ENCODE peak calls at places on chromosomes 16 and 17, in four cellular contexts. Q is K562, U is SK-N-SH, J is HepG2. V is an unnamed sample.

GRCh38 chr17:42819939-42820535 is 4.0 kb downstream of the BECN1 start:
- DNase-seq in Q (peak), U (peak), J (peak), V (no peak)

GRCh38 chr17:38903404-38903803 is 22.0 kb upstream of the LASP1NB start:
- DNase-seq in Q (no peak), U (no peak), J (no peak), V (no peak)

GRCh38 chr17:69819316-69820087 is 255.5 kb upstream of the KCNJ16 start:
- DNase-seq in Q (no peak), U (no peak), J (no peak), V (no peak)

GRCh38 chr17:61583242-61583641 is 7.8 kb downstream of the NACA2 start:
- DNase-seq in Q (peak), U (peak), J (peak), V (no peak)

GRCh38 chr16:72848759-72849664 is 198.9 kb downstream of the ZFHX3 start:
- DNase-seq in Q (peak), U (peak), J (no peak), V (no peak)

GRCh38 chr16:86884256-86884655 is 305.9 kb downstream of the FOXL1 start:
- DNase-seq in Q (no peak), U (no peak), J (no peak), V (no peak)

GRCh38 chr17:41049110-41049509 is 2.0 kb upstream of the KRTAP2-1 start:
- DNase-seq in Q (no peak), U (no peak), J (peak), V (no peak)

GRCh38 chr17:77127735-77128361 is 12.9 kb upstream of the SEC14L1 start:
- DNase-seq in Q (peak), U (no peak), J (no peak), V (no peak)

GRCh38 chr16:4846503-4846900 is 586 bp downstream of the GLYR1 start:
- DNase-seq in Q (no peak), U (peak), J (peak), V (no peak)

GRCh38 chr17:75250009-75250471 is 11.4 kb downstream of the GGA3 start:
- DNase-seq in Q (no peak), U (no peak), J (no peak), V (peak)

GRCh38 chr16:29315916-29316517 is 90.5 kb downstream of the NPIPB11 start:
- DNase-seq in Q (no peak), U (peak), J (no peak), V (no peak)

GRCh38 chr16:65509172-65509571 is 387.3 kb upstream of the CDH11 start:
- DNase-seq in Q (no peak), U (no peak), J (no peak), V (no peak)

GRCh38 chr16:61596648-61597047 is 439.6 kb downstream of the CDH8 start:
- DNase-seq in Q (no peak), U (no peak), J (no peak), V (no peak)

GRCh38 chr17:64291268-64291851 is 28.3 kb upstream of the TEX2 start:
- DNase-seq in Q (peak), U (no peak), J (peak), V (no peak)

GRCh38 chr17:35243459-35244204 is 760 bp downstream of the SLFN5 start:
- DNase-seq in Q (no peak), U (peak), J (no peak), V (no peak)

GRCh38 chr17:50240876-50241275 is 33.4 kb upstream of the TMEM92 start:
- DNase-seq in Q (no peak), U (no peak), J (no peak), V (no peak)

GRCh38 chr17:57889892-57890856 is 40.3 kb upstream of the MRPS23 start:
- DNase-seq in Q (no peak), U (peak), J (no peak), V (no peak)
- TF ChIP-seq NFIC in Q (no peak), U (peak), J (no peak), V (no peak)

DNA sequence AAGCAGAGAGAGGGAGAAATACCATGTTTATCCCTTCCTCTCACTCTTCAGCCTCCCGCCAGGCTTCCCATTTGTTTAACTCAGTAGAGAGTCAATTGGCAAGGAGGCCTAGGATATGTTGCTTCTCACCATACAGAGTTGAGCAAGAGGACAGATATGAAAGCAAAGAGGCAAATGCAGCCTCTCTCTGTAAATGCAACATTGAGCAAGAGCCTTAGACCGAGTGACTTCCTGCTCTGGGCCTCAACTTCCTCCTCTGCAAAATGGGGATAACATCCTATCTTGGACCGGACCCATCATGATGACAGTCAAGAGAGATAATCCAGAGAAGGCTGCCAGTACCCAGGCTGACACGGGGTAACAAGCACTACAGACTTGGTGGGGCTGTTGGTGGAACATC is 36.8 kb downstream of the SOCS1 start:
- DNase-seq in Q (no peak), U (no peak), J (no peak), V (no peak)
- TF ChIP-seq NFIC in Q (no peak), U (no peak), J (no peak), V (no peak)

GRCh38 chr17:36608794-36609497 is 7.6 kb downstream of the MRM1 start:
- DNase-seq in Q (peak), U (no peak), J (no peak), V (no peak)
- TF ChIP-seq NFIC in Q (no peak), U (no peak), J (no peak), V (no peak)

DNA sequence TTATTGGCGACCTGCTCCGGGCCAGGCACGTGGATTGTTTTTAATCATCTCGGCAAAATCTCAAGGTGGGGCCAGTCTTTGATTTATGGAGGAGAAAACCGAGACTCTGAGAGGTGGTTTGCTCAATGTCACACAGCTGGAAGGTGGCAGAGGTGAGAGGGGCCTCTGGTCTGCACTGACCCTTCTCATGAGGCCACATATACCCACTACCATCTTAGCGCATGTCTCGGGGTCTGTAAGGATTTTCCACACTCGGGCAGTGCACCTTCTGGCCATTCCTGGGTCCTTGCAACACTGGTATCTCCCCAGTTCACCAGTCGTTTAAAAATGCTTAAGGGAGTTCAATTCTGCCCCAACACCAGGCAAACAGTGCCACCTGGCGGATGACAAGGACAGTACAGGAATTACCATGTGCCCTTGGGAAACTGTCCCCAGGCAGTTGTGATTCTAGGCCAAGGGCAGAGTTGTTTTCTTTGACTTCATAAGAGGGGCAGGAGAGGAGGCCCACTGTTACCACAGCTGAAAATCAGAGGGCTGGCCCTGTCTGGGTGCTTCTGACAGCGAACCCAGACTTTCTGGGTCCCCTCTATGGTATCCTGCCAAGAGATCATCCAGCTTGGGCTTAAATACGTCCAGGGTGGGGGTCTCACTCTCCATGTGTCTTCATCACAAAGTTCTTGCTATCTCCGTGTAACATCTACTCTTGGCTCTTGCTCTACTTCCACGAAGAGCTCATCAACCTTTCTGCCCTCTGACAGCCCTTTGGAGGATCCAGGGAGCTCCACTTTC is 39.4 kb upstream of the RAI1 start:
- DNase-seq in Q (peak), U (peak), J (peak), V (peak)
- TF ChIP-seq NFIC in Q (no peak), U (no peak), J (no peak), V (no peak)

GRCh38 chr17:66016231-66016630 is 175.7 kb downstream of the CEP112 start:
- DNase-seq in Q (no peak), U (no peak), J (no peak), V (no peak)
- TF ChIP-seq NFIC in Q (no peak), U (no peak), J (no peak), V (no peak)

GRCh38 chr17:72404872-72405271 is 284.1 kb downstream of the SOX9 start:
- DNase-seq in Q (no peak), U (no peak), J (no peak), V (no peak)
- TF ChIP-seq NFIC in Q (no peak), U (peak), J (no peak), V (no peak)

DNA sequence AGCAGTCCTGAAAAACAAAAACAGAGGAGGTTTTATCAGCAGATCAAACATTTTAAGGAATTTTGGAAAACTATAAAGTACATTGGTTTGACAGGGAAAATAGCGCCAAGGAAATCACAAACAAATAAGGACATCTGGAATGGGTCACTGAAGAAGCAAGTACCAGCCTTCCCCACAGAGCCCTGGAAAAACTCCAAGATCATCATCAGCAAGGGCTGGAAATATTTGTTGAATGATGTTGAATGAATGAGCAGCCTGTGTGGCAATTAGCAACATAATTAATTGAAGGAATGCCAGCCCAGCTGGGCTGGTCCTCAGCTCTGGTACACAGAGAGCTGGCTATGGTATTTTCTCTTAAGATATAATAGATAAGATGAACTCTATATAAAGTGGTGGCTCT is 290.4 kb downstream of the HS3ST3A1 start:
- DNase-seq in Q (no peak), U (no peak), J (no peak), V (no peak)
- TF ChIP-seq NFIC in Q (no peak), U (no peak), J (no peak), V (no peak)

GRCh38 chr16:58120216-58120615 is 9.0 kb downstream of the CFAP20 start:
- DNase-seq in Q (no peak), U (no peak), J (no peak), V (no peak)

GRCh38 chr16:58118801-58119508 is 10.2 kb downstream of the CFAP20 start:
- DNase-seq in Q (no peak), U (no peak), J (no peak), V (no peak)

GRCh38 chr16:58116529-58116928 is 12.7 kb downstream of the CFAP20 start:
- DNase-seq in Q (no peak), U (no peak), J (no peak), V (no peak)

GRCh38 chr16:58121132-58121531 is 8.0 kb downstream of the CFAP20 start:
- DNase-seq in Q (peak), U (no peak), J (no peak), V (no peak)

GRCh38 chr16:58119509-58119845 is 9.7 kb downstream of the CFAP20 start:
- DNase-seq in Q (no peak), U (no peak), J (no peak), V (no peak)
- TF ChIP-seq NFIC in Q (no peak), U (no peak), J (no peak), V (no peak)

DNA sequence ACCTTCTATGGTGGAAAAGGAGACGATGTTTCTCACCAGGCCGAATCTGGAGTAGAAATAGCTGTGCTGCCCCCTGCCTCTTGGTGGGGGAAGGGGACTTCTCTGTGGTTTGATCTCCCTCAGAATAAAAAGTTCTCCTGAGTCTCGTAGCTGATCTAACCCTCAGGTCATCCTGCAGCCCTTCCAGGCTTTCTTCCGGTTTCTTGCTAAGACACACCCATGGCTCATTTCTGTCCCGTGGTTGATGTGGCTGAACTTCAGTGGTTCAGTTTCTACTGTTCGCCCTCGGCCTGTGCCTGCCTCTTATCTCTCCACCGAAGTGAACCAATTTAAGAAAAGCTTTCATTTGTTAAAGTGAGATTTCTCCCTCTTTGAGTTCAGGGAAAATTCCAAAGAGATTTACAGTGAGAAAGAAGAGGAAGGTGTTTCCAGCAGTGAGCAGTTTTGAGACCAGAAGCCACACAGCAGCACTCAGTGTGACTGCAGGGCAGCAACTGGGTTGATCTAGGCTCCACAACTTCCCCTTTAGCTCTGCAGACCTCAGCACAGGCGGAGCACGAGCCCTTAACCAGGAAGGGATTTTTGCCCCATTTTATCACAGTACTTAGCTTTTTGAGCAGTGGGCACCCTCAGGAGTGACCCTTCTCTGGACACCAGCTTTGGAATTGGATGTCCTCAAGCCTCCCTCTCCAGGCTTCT is 34.9 kb upstream of the CACNG5 start:
- DNase-seq in Q (no peak), U (no peak), J (no peak), V (no peak)
- TF ChIP-seq NFIC in Q (no peak), U (no peak), J (no peak), V (no peak)

GRCh38 chr16:31451681-31452351 is 7.5 kb upstream of the ARMC5 start:
- DNase-seq in Q (peak), U (peak), J (peak), V (no peak)
- TF ChIP-seq NFIC in Q (peak), U (no peak), J (no peak), V (no peak)